ENCODE peak calls at places on chromosome 13, in nine cellular contexts. R, B, F, E, Q, P, I, H and M are unnamed samples.

GRCh38 chr13:50893211-50893852 is 16.3 kb upstream of the RNASEH2B start:
- DNase-seq in R (no peak), B (no peak), F (no peak), E (no peak), Q (no peak), P (no peak), I (no peak), H (peak; percentile 54), M (no peak)

GRCh38 chr13:42681394-42681793 is 100.0 kb upstream of the FAM216B start:
- DNase-seq in R (no peak), B (no peak), F (no peak), E (no peak), Q (no peak), P (no peak), I (no peak), H (no peak), M (no peak)

GRCh38 chr13:71806885-71807284 is 60.1 kb downstream of the DACH1 start:
- DNase-seq in R (no peak), B (no peak), F (no peak), E (no peak), Q (no peak), P (no peak), I (no peak), H (no peak), M (no peak)

GRCh38 chr13:94967183-94968039 is 255.1 kb upstream of the SOX21 start:
- DNase-seq in R (no peak), B (no peak), F (no peak), E (no peak), Q (no peak), P (peak; percentile 52), I (peak; percentile 53), H (no peak), M (peak; percentile 2)

GRCh38 chr13:31374682-31375081 is 174.9 kb downstream of the B3GLCT start:
- DNase-seq in R (no peak), B (no peak), F (no peak), E (no peak), Q (no peak), P (no peak), I (no peak), H (no peak), M (no peak)

GRCh38 chr13:21853779-21854178 is 182.9 kb downstream of the FGF9 start:
- DNase-seq in R (no peak), B (no peak), F (no peak), E (no peak), Q (no peak), P (no peak), I (no peak), H (no peak), M (no peak)

GRCh38 chr13:55761986-55762385 is 1378.7 kb upstream of the PRR20A start:
- DNase-seq in R (no peak), B (no peak), F (no peak), E (no peak), Q (no peak), P (no peak), I (no peak), H (no peak), M (no peak)

GRCh38 chr13:23570099-23570926 is at the start of gene TNFRSF19:
- DNase-seq in R (no peak), B (peak; percentile 50), F (no peak), E (no peak), Q (no peak), P (no peak), I (no peak), H (no peak), M (no peak)

GRCh38 chr13:26946675-26947342 is 186.2 kb upstream of the GPR12 start:
- DNase-seq in R (peak; percentile 95), B (peak; percentile 64), F (no peak), E (no peak), Q (no peak), P (no peak), I (peak; percentile 49), H (no peak), M (no peak)

GRCh38 chr13:107124129-107124718 is 556.3 kb upstream of the ARGLU1 start:
- DNase-seq in R (peak; percentile 63), B (no peak), F (no peak), E (no peak), Q (no peak), P (no peak), I (no peak), H (no peak), M (no peak)